ENCODE peak calls at places on chromosomes 16 and 17, in eight cellular contexts. E, C, P, T, V, J, Q and L are unnamed samples.

GRCh38 chr16:83847371-83848225 is 39.8 kb downstream of the HSBP1 start:
- DNase-seq in E (no peak), Q (no peak), V (no peak), P (no peak), J (no peak), T (no peak), C (no peak), L (no peak)

GRCh38 chr16:67163164-67163902 is 1.2 kb upstream of the HSF4 start:
- DNase-seq in Q (peak; percentile 43), V (no peak), J (peak; percentile 64), E (no peak), C (peak; percentile 29), T (peak; percentile 72), P (peak; percentile 76), L (peak; percentile 55)

GRCh38 chr17:48174833-48175232 is 67.3 kb downstream of the SNX11 start:
- DNase-seq in J (no peak), C (no peak), E (no peak), Q (no peak), T (peak; percentile 20), P (peak; percentile 74), V (no peak), L (no peak)

GRCh38 chr17:55750750-55751641 is at the start of gene PCTP:
- DNase-seq in E (peak; percentile 72), T (peak; percentile 72), C (peak; percentile 72), J (peak; percentile 94), V (peak; percentile 86), P (peak; percentile 63), Q (peak; percentile 73), L (peak; percentile 78)

GRCh38 chr17:78133971-78134898 is 3.7 kb downstream of the TMC8 start:
- DNase-seq in C (peak; percentile 79), P (peak; percentile 27), J (peak; percentile 36), V (no peak), Q (peak; percentile 79), T (peak; percentile 38), E (no peak), L (peak; percentile 87)

GRCh38 chr16:31201511-31202401 is 804 bp downstream of the PYCARD start:
- DNase-seq in T (no peak), E (no peak), C (peak; percentile 47), Q (peak; percentile 30), V (no peak), P (no peak), J (peak; percentile 29), L (peak; percentile 60)

GRCh38 chr17:33166472-33166871 is 126.6 kb downstream of the ASIC2 start:
- DNase-seq in Q (no peak), J (no peak), C (no peak), T (no peak), P (no peak), E (no peak), V (no peak), L (no peak)

GRCh38 chr17:71472809-71473789 is 647.7 kb upstream of the SOX9 start:
- DNase-seq in V (peak; percentile 16), P (peak; percentile 35), J (peak; percentile 60), Q (no peak), T (peak; percentile 68), C (no peak), E (peak; percentile 24), L (no peak)

GRCh38 chr16:53960954-53961616 is 257.1 kb downstream of the FTO start:
- DNase-seq in V (no peak), P (peak; percentile 41), Q (no peak), T (no peak), C (no peak), E (no peak), J (no peak), L (no peak)

GRCh38 chr16:12449374-12449773 is 354.3 kb downstream of the CPPED1 start:
- DNase-seq in V (no peak), P (no peak), Q (no peak), J (no peak), T (no peak), E (no peak), C (no peak), L (no peak)

GRCh38 chr17:14725729-14726128 is 424.8 kb downstream of the HS3ST3B1 start:
- DNase-seq in Q (no peak), E (no peak), C (no peak), P (no peak), T (no peak), J (no peak), V (no peak), L (no peak)